ENCODE peak calls at places on chromosomes 2 and 18, in seven cellular contexts. A is chondrocyte, M is lower leg skin, Z is ovary, S is thyroid gland, U is hepatocyte, F is heart right ventricle. G is an unnamed sample.

GRCh38 chr2:193518061-193518817 is 1323.5 kb upstream of the TMEFF2 start:
- DNase-seq in A (no peak), M (no peak), Z (no peak), S (no peak), U (no peak), F (no peak), G (no peak)

GRCh38 chr2:73907840-73908452 is 15.1 kb downstream of the ACTG2 start:
- DNase-seq in A (no peak), M (no peak), Z (no peak), S (peak; percentile 6), U (peak; percentile 23), F (no peak), G (no peak)

GRCh38 chr2:177799531-177799930 is 273.0 kb downstream of the PDE11A start:
- DNase-seq in A (no peak), M (no peak), Z (no peak), S (peak; percentile 11), U (peak; percentile 60), F (peak; percentile 6), G (no peak)

GRCh38 chr2:151805343-151805742 is 22.9 kb downstream of the ARL5A start:
- DNase-seq in A (no peak), M (no peak), Z (no peak), S (no peak), U (no peak), F (no peak), G (no peak)

GRCh38 chr18:77061291-77061945 is 71.2 kb downstream of the MBP start:
- DNase-seq in A (no peak), M (no peak), Z (no peak), S (no peak), U (no peak), F (no peak), G (no peak)

GRCh38 chr18:36693931-36694661 is 134.7 kb downstream of the TPGS2 start:
- DNase-seq in A (no peak), M (no peak), Z (no peak), S (peak; percentile 16), U (peak; percentile 52), F (no peak), G (no peak)

GRCh38 chr2:127231130-127231865 is 11.2 kb upstream of the CYP27C1 start:
- DNase-seq in A (no peak), M (no peak), Z (no peak), S (no peak), U (no peak), F (no peak), G (no peak)

GRCh38 chr2:160309585-160309984 is 109.5 kb upstream of the ITGB6 start:
- DNase-seq in A (no peak), M (no peak), Z (no peak), S (no peak), U (no peak), F (no peak), G (no peak)

GRCh38 chr18:65439184-65439583 is 311.6 kb upstream of the CDH7 start:
- DNase-seq in A (no peak), M (no peak), Z (no peak), S (no peak), U (peak; percentile 40), F (no peak), G (no peak)

GRCh38 chr2:28661589-28662001 is 90.0 kb upstream of the PPP1CB start:
- DNase-seq in A (no peak), M (peak; percentile 73), Z (peak; percentile 68), S (peak; percentile 81), U (peak; percentile 76), F (peak; percentile 84), G (peak; percentile 55)

GRCh38 chr2:174158003-174158402 is 90.3 kb downstream of the OLA1 start:
- DNase-seq in A (no peak), M (no peak), Z (no peak), S (peak; percentile 29), U (peak; percentile 27), F (peak; percentile 7), G (no peak)

GRCh38 chr2:78749648-78750047 is 275.9 kb upstream of the REG3G start:
- DNase-seq in A (no peak), M (no peak), Z (no peak), S (no peak), U (no peak), F (no peak), G (no peak)
- TF ChIP-seq CTCF in A (no peak), M (no peak), Z (no peak), S (no peak), U (no peak), F (no peak), G (no peak)

GRCh38 chr2:36918307-36918706 is 48.0 kb downstream of the STRN start:
- DNase-seq in A (no peak), M (no peak), Z (no peak), S (no peak), U (no peak), F (no peak), G (no peak)
- TF ChIP-seq CTCF in A (peak; percentile 85), M (no peak), Z (no peak), S (no peak), U (peak; percentile 54), F (no peak), G (peak; percentile 38)

GRCh38 chr2:134207589-134208209 is 46.2 kb upstream of the MGAT5 start:
- DNase-seq in A (no peak), M (no peak), Z (no peak), S (peak; percentile 50), U (peak; percentile 56), F (peak; percentile 60), G (no peak)
- TF ChIP-seq CTCF in A (peak; percentile 74), M (no peak), Z (no peak), S (no peak), U (peak; percentile 57), F (peak; percentile 38), G (peak; percentile 54)

DNA sequence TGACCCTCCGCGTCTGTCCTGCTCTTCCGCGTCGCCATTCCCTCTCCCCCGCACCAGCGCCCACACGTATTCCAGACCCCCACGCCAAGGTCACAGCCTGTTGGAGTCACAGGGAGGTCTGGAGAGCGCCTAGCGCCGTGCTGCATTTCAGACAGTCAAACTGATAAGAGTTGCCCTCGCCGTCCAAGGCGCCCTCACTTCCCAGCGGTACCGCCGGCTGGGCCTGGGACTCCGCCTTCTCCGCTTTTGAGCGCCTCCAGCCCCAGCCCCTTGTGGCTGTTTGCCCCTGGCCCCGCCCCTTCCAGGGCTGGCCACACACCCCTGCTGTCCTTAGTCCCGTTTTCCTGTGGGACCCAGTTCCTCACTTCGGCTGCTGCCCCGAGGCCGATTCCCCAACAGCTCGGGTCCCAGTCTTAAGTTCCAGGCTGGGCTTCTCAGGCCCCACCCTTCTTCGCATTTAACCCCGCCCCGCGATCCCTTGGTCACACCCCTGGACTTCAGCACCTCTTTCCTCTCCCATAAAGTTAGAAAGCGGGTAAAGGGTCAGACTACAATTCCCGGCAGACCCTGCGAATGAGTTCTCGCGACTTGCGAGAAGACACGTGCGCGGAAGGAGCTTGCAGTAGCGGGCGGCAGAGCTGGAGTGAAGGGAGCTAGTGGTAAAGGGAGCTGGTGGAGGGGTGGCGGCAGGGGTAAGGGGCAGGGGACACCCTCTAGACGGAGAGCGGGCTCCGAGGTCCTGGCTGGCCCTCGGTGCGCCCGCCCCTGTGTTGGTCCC is at the start of gene GMPPA:
- DNase-seq in A (peak; percentile 98), M (peak; percentile 99), Z (peak; percentile 97), S (peak; percentile 96), U (peak; percentile 97), F (peak; percentile 97), G (peak; percentile 96)
- TF ChIP-seq CTCF in A (no peak), M (no peak), Z (peak; percentile 39), S (no peak), U (no peak), F (no peak), G (no peak)

DNA sequence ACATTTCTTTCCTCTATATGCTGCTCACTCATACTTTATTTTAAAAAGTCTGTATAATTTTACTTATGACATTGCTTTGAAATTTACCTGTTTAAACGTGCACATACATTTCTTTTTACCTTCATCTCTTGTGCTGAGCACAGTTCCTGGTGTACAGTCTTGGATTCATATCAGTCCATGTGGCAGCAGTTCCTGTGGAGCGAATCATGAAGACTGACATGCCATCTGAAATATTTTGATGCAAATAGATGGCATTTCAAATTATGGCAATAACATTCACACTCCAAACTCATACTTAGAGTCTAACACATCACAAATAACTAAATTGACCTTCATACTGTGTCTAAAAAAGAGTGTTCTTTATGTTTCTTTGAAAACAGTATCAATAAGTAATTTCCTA is 90.3 kb upstream of the CDH2 start:
- DNase-seq in A (no peak), M (no peak), Z (no peak), S (no peak), U (no peak), F (no peak), G (no peak)
- TF ChIP-seq CTCF in A (no peak), M (no peak), Z (no peak), S (no peak), U (no peak), F (no peak), G (no peak)

GRCh38 chr18:13730486-13730885 is 4.0 kb downstream of the RNMT start:
- DNase-seq in A (no peak), M (no peak), Z (no peak), S (no peak), U (no peak), F (no peak), G (no peak)

GRCh38 chr18:13726972-13727331 is 479 bp downstream of the RNMT start:
- DNase-seq in A (peak; percentile 89), M (peak; percentile 20), Z (no peak), S (no peak), U (peak; percentile 80), F (no peak), G (no peak)

GRCh38 chr18:13725566-13726227 is 661 bp downstream of the FAM210A start:
- DNase-seq in A (no peak), M (no peak), Z (no peak), S (peak; percentile 8), U (peak; percentile 29), F (no peak), G (no peak)

DNA sequence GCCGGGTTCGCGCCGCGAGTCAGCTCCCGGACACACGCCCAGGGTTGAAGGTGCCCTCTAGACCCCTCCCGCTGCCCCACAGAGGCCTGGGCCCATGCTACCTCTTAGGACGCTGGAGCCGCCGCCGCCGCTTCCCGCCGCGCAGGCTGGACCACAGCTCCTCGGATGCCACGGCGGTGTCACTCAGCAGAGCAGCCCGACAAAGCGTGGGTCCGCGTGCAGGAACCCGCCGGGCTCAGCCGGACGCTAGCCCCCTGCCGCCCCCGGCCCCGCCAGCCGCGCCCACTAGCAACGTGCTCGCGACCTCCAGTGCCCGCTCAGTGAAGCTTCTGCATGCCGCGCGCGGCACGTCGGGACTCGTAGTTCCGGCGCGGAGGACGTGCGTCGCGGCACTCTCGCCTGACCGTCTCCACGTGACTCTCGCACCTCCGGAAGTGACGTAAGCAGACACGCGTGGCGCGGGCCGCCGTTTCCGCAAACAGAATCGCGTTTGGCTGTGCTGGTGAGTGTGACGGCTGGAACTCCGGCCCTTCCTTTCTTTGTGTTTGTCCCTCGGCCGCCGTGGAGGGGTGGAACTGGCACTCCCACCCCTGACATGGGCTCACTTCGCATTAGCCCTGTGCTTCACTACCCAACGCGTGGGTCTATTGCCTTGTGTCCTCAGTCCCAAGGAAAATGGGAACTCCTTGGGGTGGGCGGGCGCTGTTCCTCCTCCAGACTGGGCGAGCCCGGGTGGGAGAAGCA is at the start of the genes FAM210A and RNMT:
- DNase-seq in A (peak; percentile 99), M (peak; percentile 94), Z (peak; percentile 95), S (peak; percentile 95), U (peak; percentile 98), F (peak; percentile 96), G (peak; percentile 84)
- TF ChIP-seq CTCF in A (peak; percentile 41), M (no peak), Z (no peak), S (no peak), U (peak; percentile 20), F (no peak), G (no peak)